ENCODE peak calls at places on chromosomes 6 and 20, in four cellular contexts. One of them, this sample, is unnamed.
A peak's percentile ranks its signal among the peaks of the same experiment; 100 is the strongest.

GRCh38 chr6:129312865-129313264 is 397.1 kb downstream of the ARHGAP18 start:
- DNase-seq in SK-N-SH: no peak
- DNase-seq in fibroblast of lung: peak; percentile 58
- DNase-seq in kidney: no peak
- DNase-seq in this sample: peak; percentile 40

GRCh38 chr20:20552076-20552475 is 160.4 kb downstream of the RALGAPA2 start:
- DNase-seq in kidney: no peak
- DNase-seq in fibroblast of lung: no peak
- DNase-seq in SK-N-SH: no peak
- DNase-seq in this sample: no peak

GRCh38 chr6:155248021-155249001 is 15.5 kb upstream of the CLDN20 start:
- DNase-seq in SK-N-SH: peak; percentile 65
- DNase-seq in kidney: no peak
- DNase-seq in fibroblast of lung: peak; percentile 80
- DNase-seq in this sample: peak; percentile 78

GRCh38 chr6:1125297-1125696 is 186.6 kb upstream of the FOXQ1 start:
- DNase-seq in SK-N-SH: no peak
- DNase-seq in fibroblast of lung: no peak
- DNase-seq in kidney: no peak
- DNase-seq in this sample: no peak

GRCh38 chr6:42099340-42100028 is 42.9 kb downstream of the C6orf132 start:
- DNase-seq in SK-N-SH: no peak
- DNase-seq in kidney: peak; percentile 88
- DNase-seq in fibroblast of lung: peak; percentile 79
- DNase-seq in this sample: no peak

GRCh38 chr6:32837651-32838113 is 857 bp downstream of the TAP2 start:
- DNase-seq in fibroblast of lung: no peak
- DNase-seq in SK-N-SH: no peak
- DNase-seq in kidney: no peak
- DNase-seq in this sample: no peak

GRCh38 chr6:47308674-47309325 is 905 bp downstream of the TNFRSF21 start:
- DNase-seq in fibroblast of lung: peak; percentile 38
- DNase-seq in SK-N-SH: peak; percentile 71
- DNase-seq in kidney: peak; percentile 83
- DNase-seq in this sample: peak; percentile 27

GRCh38 chr6:159513914-159514313 is 179.1 kb downstream of the SOD2 start:
- DNase-seq in kidney: no peak
- DNase-seq in SK-N-SH: no peak
- DNase-seq in fibroblast of lung: no peak
- DNase-seq in this sample: no peak

GRCh38 chr6:45835725-45836437 is 179.8 kb downstream of the CLIC5 start:
- DNase-seq in kidney: no peak
- DNase-seq in SK-N-SH: no peak
- DNase-seq in fibroblast of lung: no peak
- DNase-seq in this sample: no peak

GRCh38 chr6:57224769-57225515 is 2.8 kb upstream of the RAB23 start:
- DNase-seq in fibroblast of lung: peak; percentile 61
- DNase-seq in kidney: no peak
- DNase-seq in SK-N-SH: no peak
- DNase-seq in this sample: no peak

GRCh38 chr6:153104220-153104619 is 26.9 kb downstream of the RGS17 start:
- DNase-seq in SK-N-SH: no peak
- DNase-seq in kidney: no peak
- DNase-seq in fibroblast of lung: peak; percentile 25
- DNase-seq in this sample: no peak

GRCh38 chr6:104014133-104014532 is 845.6 kb downstream of the HACE1 start:
- DNase-seq in SK-N-SH: no peak
- DNase-seq in fibroblast of lung: no peak
- DNase-seq in kidney: no peak
- DNase-seq in this sample: no peak

GRCh38 chr6:39666706-39667489 is 58.3 kb downstream of the KIF6 start:
- DNase-seq in fibroblast of lung: no peak
- DNase-seq in SK-N-SH: no peak
- DNase-seq in kidney: no peak
- DNase-seq in this sample: no peak

GRCh38 chr6:133184798-133185380 is 56.3 kb upstream of the EYA4 start:
- DNase-seq in fibroblast of lung: peak; percentile 77
- DNase-seq in SK-N-SH: no peak
- DNase-seq in kidney: no peak
- DNase-seq in this sample: peak; percentile 57

GRCh38 chr6:82397962-82398692 is 34.5 kb downstream of the TPBG start:
- DNase-seq in fibroblast of lung: peak; percentile 68
- DNase-seq in SK-N-SH: no peak
- DNase-seq in kidney: no peak
- DNase-seq in this sample: peak; percentile 63

GRCh38 chr20:1499528-1500420 is 8.6 kb upstream of the SIRPB2 start:
- DNase-seq in kidney: no peak
- DNase-seq in fibroblast of lung: no peak
- DNase-seq in SK-N-SH: no peak
- DNase-seq in this sample: no peak

GRCh38 chr6:161079566-161080262 is 88.1 kb downstream of the MAP3K4 start:
- DNase-seq in kidney: no peak
- DNase-seq in fibroblast of lung: peak; percentile 50
- DNase-seq in SK-N-SH: no peak
- DNase-seq in this sample: no peak

GRCh38 chr6:12968290-12968689 is 251.7 kb downstream of the PHACTR1 start:
- DNase-seq in SK-N-SH: no peak
- DNase-seq in fibroblast of lung: no peak
- DNase-seq in kidney: no peak
- DNase-seq in this sample: no peak

GRCh38 chr20:37687478-37687805 is 6.4 kb upstream of the CTNNBL1 start:
- DNase-seq in SK-N-SH: no peak
- DNase-seq in fibroblast of lung: no peak
- DNase-seq in kidney: no peak
- DNase-seq in this sample: no peak

GRCh38 chr6:75084872-75085381 is 120.9 kb downstream of the COL12A1 start:
- DNase-seq in fibroblast of lung: peak; percentile 33
- DNase-seq in kidney: peak; percentile 79
- DNase-seq in SK-N-SH: no peak
- DNase-seq in this sample: no peak

GRCh38 chr20:35339007-35339406 is 46.8 kb upstream of the FAM83C start:
- DNase-seq in fibroblast of lung: peak; percentile 95
- DNase-seq in kidney: no peak
- DNase-seq in SK-N-SH: no peak
- DNase-seq in this sample: no peak

GRCh38 chr20:19834783-19835182 is 76.7 kb downstream of the RIN2 start:
- DNase-seq in fibroblast of lung: no peak
- DNase-seq in SK-N-SH: no peak
- DNase-seq in kidney: no peak
- DNase-seq in this sample: no peak

GRCh38 chr6:121951918-121952379 is 447.5 kb upstream of the HSF2 start:
- DNase-seq in fibroblast of lung: peak; percentile 61
- DNase-seq in SK-N-SH: no peak
- DNase-seq in kidney: no peak
- DNase-seq in this sample: no peak

GRCh38 chr6:1406306-1407058 is 17.1 kb downstream of the FOXF2 start:
- DNase-seq in SK-N-SH: no peak
- DNase-seq in fibroblast of lung: peak; percentile 83
- DNase-seq in kidney: no peak
- DNase-seq in this sample: no peak

GRCh38 chr20:12955611-12956010 is 53.2 kb upstream of the SPTLC3 start:
- DNase-seq in fibroblast of lung: no peak
- DNase-seq in SK-N-SH: no peak
- DNase-seq in kidney: no peak
- DNase-seq in this sample: no peak

GRCh38 chr6:121694389-121695185 is 259.1 kb downstream of the GJA1 start:
- DNase-seq in kidney: no peak
- DNase-seq in SK-N-SH: no peak
- DNase-seq in fibroblast of lung: peak; percentile 36
- DNase-seq in this sample: no peak

GRCh38 chr6:139763468-139764214 is 389.2 kb upstream of the CITED2 start:
- DNase-seq in fibroblast of lung: peak; percentile 40
- DNase-seq in kidney: no peak
- DNase-seq in SK-N-SH: no peak
- DNase-seq in this sample: no peak

GRCh38 chr20:51660741-51661608 is 107.2 kb downstream of the ATP9A start:
- DNase-seq in fibroblast of lung: peak; percentile 95
- DNase-seq in SK-N-SH: peak; percentile 68
- DNase-seq in kidney: no peak
- DNase-seq in this sample: peak; percentile 54

GRCh38 chr20:48025061-48025515 is 239.8 kb upstream of the SULF2 start:
- DNase-seq in fibroblast of lung: peak; percentile 63
- DNase-seq in kidney: no peak
- DNase-seq in SK-N-SH: peak; percentile 76
- DNase-seq in this sample: no peak

GRCh38 chr6:143176090-143177021 is 115.7 kb downstream of the AIG1 start:
- DNase-seq in fibroblast of lung: peak; percentile 63
- DNase-seq in SK-N-SH: no peak
- DNase-seq in kidney: no peak
- DNase-seq in this sample: no peak
- TF ChIP-seq CTCF in fibroblast of lung: no peak
- TF ChIP-seq CTCF in SK-N-SH: peak; percentile 22
- TF ChIP-seq CTCF in kidney: no peak
- TF ChIP-seq CTCF in this sample: peak; percentile 3

DNA sequence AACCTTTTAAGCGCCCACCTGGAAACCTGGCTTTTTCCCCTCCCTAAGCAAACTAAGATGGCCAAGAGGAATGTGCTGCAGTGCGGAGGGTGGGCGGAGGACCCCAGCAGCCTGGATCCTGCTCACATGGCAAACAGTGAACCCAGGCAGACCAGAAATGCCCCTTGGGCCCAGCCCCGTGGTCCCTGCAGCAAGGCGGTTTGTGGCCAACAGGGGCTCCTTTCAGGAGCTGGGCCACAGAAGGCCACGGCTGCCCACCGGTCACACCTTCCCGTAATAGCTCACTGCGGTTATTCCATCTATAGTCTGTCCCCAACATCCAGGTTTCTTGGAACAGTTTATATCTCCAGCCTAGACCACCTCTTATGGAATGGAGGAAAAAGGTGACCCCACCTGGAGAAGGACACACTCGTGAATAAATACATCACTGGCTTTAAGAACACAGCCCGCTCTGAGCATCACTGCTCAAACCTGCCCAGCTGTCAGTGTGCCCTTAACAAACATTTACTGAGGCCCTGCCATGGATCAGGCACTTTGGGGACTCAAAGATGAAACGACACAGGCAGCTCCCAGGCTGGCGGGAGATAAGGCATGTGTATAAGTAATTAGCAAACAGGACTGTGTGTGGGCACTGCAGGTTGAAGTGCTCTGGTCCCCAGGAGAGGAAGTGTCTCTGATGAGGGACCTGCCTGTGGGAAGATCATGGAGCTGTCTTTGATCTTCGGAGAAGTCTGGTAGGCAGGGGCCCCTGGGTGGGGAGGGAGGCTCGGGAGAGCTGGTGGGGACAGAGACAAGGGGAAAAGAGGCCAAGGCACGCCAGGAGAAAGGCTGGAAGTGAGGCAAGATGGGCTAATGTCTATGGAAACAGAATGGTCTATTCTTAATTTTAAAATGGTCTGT is 3.2 kb upstream of the TUBB1 start:
- DNase-seq in SK-N-SH: peak; percentile 69
- DNase-seq in fibroblast of lung: no peak
- DNase-seq in kidney: no peak
- DNase-seq in this sample: no peak
- H3K4me3 ChIP-seq in SK-N-SH: no peak overlapping the region
- H3K4me3 ChIP-seq in fibroblast of lung: no peak overlapping the region
- H3K4me3 ChIP-seq in kidney: no peak overlapping the region
- H3K4me3 ChIP-seq in this sample: no peak overlapping the region

GRCh38 chr6:131694832-131695426 is 6.3 kb downstream of the OR2A4 start:
- DNase-seq in kidney: no peak
- DNase-seq in SK-N-SH: peak; percentile 60
- DNase-seq in fibroblast of lung: peak; percentile 76
- DNase-seq in this sample: peak; percentile 77
- H3K36me3 ChIP-seq in kidney: no peaks in the 10 kb centered on the region
- H3K36me3 ChIP-seq in SK-N-SH: no peaks in the 10 kb centered on the region
- H3K36me3 ChIP-seq in fibroblast of lung: no peaks in the 10 kb centered on the region
- H3K36me3 ChIP-seq in this sample: no peaks in the 10 kb centered on the region

GRCh38 chr6:169323221-169323620 is 69.6 kb upstream of the THBS2 start:
- DNase-seq in fibroblast of lung: no peak
- DNase-seq in SK-N-SH: no peak
- DNase-seq in kidney: no peak
- DNase-seq in this sample: no peak

GRCh38 chr6:169324661-169325459 is 71.2 kb upstream of the THBS2 start:
- DNase-seq in kidney: no peak
- DNase-seq in fibroblast of lung: no peak
- DNase-seq in SK-N-SH: no peak
- DNase-seq in this sample: no peak

GRCh38 chr6:169328112-169328801 is 74.6 kb upstream of the THBS2 start:
- DNase-seq in fibroblast of lung: peak; percentile 85
- DNase-seq in SK-N-SH: no peak
- DNase-seq in kidney: no peak
- DNase-seq in this sample: peak; percentile 72

GRCh38 chr6:169324086-169324485 is 70.4 kb upstream of the THBS2 start:
- DNase-seq in fibroblast of lung: no peak
- DNase-seq in kidney: no peak
- DNase-seq in SK-N-SH: no peak
- DNase-seq in this sample: no peak

DNA sequence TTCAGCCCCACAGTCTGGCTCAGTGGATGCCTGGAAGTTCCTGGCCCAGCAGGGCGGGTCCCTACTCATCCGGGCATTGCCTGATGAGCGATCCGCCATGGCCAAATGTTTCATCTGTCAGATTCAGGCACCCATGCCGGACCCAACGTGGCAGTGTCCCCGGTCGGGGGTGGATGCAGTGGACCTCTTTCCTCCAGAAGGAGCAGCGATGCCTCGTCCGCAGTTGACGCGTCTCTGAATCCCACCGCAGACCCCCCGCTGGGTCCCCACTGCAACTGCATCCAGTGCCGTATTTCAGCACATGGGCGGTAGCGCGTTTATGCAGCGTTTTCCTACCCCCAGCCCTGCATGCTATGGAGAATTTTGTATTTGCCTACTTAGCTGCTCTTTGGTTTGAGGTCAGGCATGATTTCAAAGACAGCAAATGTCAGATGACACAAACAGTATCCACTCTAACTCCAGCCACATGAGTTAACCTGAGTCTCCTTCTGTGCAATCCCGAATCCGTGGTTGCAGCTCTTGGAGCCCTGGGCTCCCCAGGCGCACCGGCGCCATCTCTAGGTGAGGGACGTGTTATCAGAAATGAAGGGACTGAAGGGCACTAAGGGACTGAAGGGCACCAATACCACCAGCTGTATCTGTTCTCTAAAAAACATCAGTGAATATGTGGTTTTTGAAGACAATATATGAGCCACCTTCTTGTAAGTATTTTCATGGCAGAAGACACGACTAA is 72.6 kb upstream of the THBS2 start:
- DNase-seq in kidney: no peak
- DNase-seq in fibroblast of lung: peak; percentile 59
- DNase-seq in SK-N-SH: peak; percentile 33
- DNase-seq in this sample: peak; percentile 54
- TF ChIP-seq CTCF in kidney: peak; percentile 36
- TF ChIP-seq CTCF in fibroblast of lung: peak; percentile 18
- TF ChIP-seq CTCF in SK-N-SH: peak; percentile 61
- TF ChIP-seq CTCF in this sample: peak; percentile 46

DNA sequence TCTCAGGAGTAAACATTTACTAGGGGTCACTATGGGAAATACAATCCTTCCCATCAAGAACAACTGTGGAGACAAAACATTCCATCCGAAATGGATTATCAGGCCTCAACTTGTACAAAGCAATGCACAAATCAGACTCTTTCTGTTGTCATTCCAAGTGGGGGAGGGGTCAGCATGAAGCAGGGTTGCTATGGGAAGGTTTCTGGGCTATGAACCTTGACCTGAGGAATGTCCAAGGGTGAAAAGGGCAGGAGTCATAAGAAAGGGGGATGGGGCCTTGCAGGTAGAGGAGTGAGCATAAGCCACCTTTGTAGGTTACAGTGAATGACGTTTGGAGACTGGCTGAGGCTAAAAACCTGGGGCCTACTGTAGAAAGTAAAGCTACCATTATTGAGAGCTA is 3.1 kb downstream of the METTL24 start:
- DNase-seq in SK-N-SH: no peak
- DNase-seq in fibroblast of lung: no peak
- DNase-seq in kidney: no peak
- DNase-seq in this sample: no peak
- H3K4me3 ChIP-seq in SK-N-SH: no peak overlapping the region
- H3K4me3 ChIP-seq in fibroblast of lung: no peak overlapping the region
- H3K4me3 ChIP-seq in kidney: no peak overlapping the region
- H3K4me3 ChIP-seq in this sample: no peak overlapping the region